ENCODE peak calls at places on chromosomes 4 and X, in eight cellular contexts. One of them, this sample, is unnamed.

GRCh38 chrX:63503541-63503940 is 152.4 kb upstream of the SPIN4 start:
- DNase-seq in tibial artery: no peak
- DNase-seq in heart left ventricle: no peak
- DNase-seq in sigmoid colon: no peak
- DNase-seq in Peyer's patch: no peak
- DNase-seq in naive thymus-derived CD4-positive, alpha-beta T cell: no peak
- DNase-seq in adipocyte: peak; percentile 43
- DNase-seq in DND-41: no peak
- DNase-seq in this sample: no peak

GRCh38 chr4:90328558-90328957 is 201.4 kb downstream of the CCSER1 start:
- DNase-seq in tibial artery: no peak
- DNase-seq in heart left ventricle: peak; percentile 46
- DNase-seq in adipocyte: peak; percentile 83
- DNase-seq in naive thymus-derived CD4-positive, alpha-beta T cell: no peak
- DNase-seq in Peyer's patch: no peak
- DNase-seq in DND-41: no peak
- DNase-seq in sigmoid colon: no peak
- DNase-seq in this sample: no peak

GRCh38 chrX:96440941-96441340 is 243.7 kb upstream of the DIAPH2 start:
- DNase-seq in heart left ventricle: no peak
- DNase-seq in adipocyte: no peak
- DNase-seq in DND-41: no peak
- DNase-seq in tibial artery: peak; percentile 69
- DNase-seq in sigmoid colon: no peak
- DNase-seq in naive thymus-derived CD4-positive, alpha-beta T cell: no peak
- DNase-seq in Peyer's patch: no peak
- DNase-seq in this sample: no peak

GRCh38 chrX:152937236-152937635 is 39.4 kb downstream of the ZNF185 start:
- DNase-seq in naive thymus-derived CD4-positive, alpha-beta T cell: no peak
- DNase-seq in tibial artery: no peak
- DNase-seq in Peyer's patch: no peak
- DNase-seq in heart left ventricle: no peak
- DNase-seq in adipocyte: no peak
- DNase-seq in sigmoid colon: peak; percentile 29
- DNase-seq in DND-41: no peak
- DNase-seq in this sample: no peak

GRCh38 chr4:1204828-1205591 is 32.6 kb upstream of the SPON2 start:
- DNase-seq in sigmoid colon: peak; percentile 64
- DNase-seq in tibial artery: peak; percentile 63
- DNase-seq in Peyer's patch: peak; percentile 88
- DNase-seq in heart left ventricle: peak; percentile 21
- DNase-seq in adipocyte: no peak
- DNase-seq in DND-41: peak; percentile 3
- DNase-seq in naive thymus-derived CD4-positive, alpha-beta T cell: no peak
- DNase-seq in this sample: no peak

GRCh38 chrX:136209016-136209738 is 42.0 kb downstream of the MAP7D3 start:
- DNase-seq in sigmoid colon: peak; percentile 84
- DNase-seq in adipocyte: peak; percentile 57
- DNase-seq in naive thymus-derived CD4-positive, alpha-beta T cell: peak; percentile 34
- DNase-seq in DND-41: peak; percentile 30
- DNase-seq in heart left ventricle: peak; percentile 48
- DNase-seq in Peyer's patch: peak; percentile 67
- DNase-seq in tibial artery: peak; percentile 77
- DNase-seq in this sample: no peak

GRCh38 chr4:152778656-152779512 is 646 bp downstream of the TIGD4 start:
- DNase-seq in adipocyte: peak; percentile 64
- DNase-seq in DND-41: peak; percentile 10
- DNase-seq in Peyer's patch: peak; percentile 55
- DNase-seq in heart left ventricle: no peak
- DNase-seq in tibial artery: no peak
- DNase-seq in sigmoid colon: peak; percentile 66
- DNase-seq in naive thymus-derived CD4-positive, alpha-beta T cell: no peak
- DNase-seq in this sample: no peak

GRCh38 chrX:15988661-15989603 is 134.3 kb upstream of the AP1S2 start:
- DNase-seq in adipocyte: peak; percentile 81
- DNase-seq in sigmoid colon: no peak
- DNase-seq in heart left ventricle: no peak
- DNase-seq in DND-41: no peak
- DNase-seq in tibial artery: no peak
- DNase-seq in Peyer's patch: no peak
- DNase-seq in naive thymus-derived CD4-positive, alpha-beta T cell: no peak
- DNase-seq in this sample: no peak

GRCh38 chrX:327660-328126 is 9.1 kb upstream of the GTPBP6 start:
- DNase-seq in tibial artery: peak; percentile 59
- DNase-seq in naive thymus-derived CD4-positive, alpha-beta T cell: no peak
- DNase-seq in adipocyte: no peak
- DNase-seq in Peyer's patch: no peak
- DNase-seq in DND-41: no peak
- DNase-seq in heart left ventricle: peak; percentile 14
- DNase-seq in sigmoid colon: peak; percentile 61
- DNase-seq in this sample: no peak

GRCh38 chr4:151034829-151035228 is 19.7 kb upstream of the LRBA start:
- DNase-seq in heart left ventricle: no peak
- DNase-seq in adipocyte: no peak
- DNase-seq in sigmoid colon: no peak
- DNase-seq in naive thymus-derived CD4-positive, alpha-beta T cell: no peak
- DNase-seq in tibial artery: no peak
- DNase-seq in DND-41: no peak
- DNase-seq in Peyer's patch: no peak
- DNase-seq in this sample: no peak

GRCh38 chr4:156638925-156639605 is 332.5 kb downstream of the PDGFC start:
- DNase-seq in tibial artery: no peak
- DNase-seq in heart left ventricle: no peak
- DNase-seq in DND-41: no peak
- DNase-seq in naive thymus-derived CD4-positive, alpha-beta T cell: no peak
- DNase-seq in adipocyte: peak; percentile 62
- DNase-seq in sigmoid colon: no peak
- DNase-seq in Peyer's patch: no peak
- DNase-seq in this sample: no peak

GRCh38 chrX:135168533-135168932 is 2.7 kb downstream of the CT55 start:
- DNase-seq in adipocyte: no peak
- DNase-seq in Peyer's patch: no peak
- DNase-seq in heart left ventricle: no peak
- DNase-seq in naive thymus-derived CD4-positive, alpha-beta T cell: no peak
- DNase-seq in tibial artery: no peak
- DNase-seq in DND-41: no peak
- DNase-seq in sigmoid colon: no peak
- DNase-seq in this sample: no peak

GRCh38 chrX:135170468-135170867 is 730 bp downstream of the CT55 start:
- DNase-seq in Peyer's patch: no peak
- DNase-seq in adipocyte: no peak
- DNase-seq in sigmoid colon: no peak
- DNase-seq in tibial artery: no peak
- DNase-seq in naive thymus-derived CD4-positive, alpha-beta T cell: no peak
- DNase-seq in DND-41: no peak
- DNase-seq in heart left ventricle: no peak
- DNase-seq in this sample: no peak

DNA sequence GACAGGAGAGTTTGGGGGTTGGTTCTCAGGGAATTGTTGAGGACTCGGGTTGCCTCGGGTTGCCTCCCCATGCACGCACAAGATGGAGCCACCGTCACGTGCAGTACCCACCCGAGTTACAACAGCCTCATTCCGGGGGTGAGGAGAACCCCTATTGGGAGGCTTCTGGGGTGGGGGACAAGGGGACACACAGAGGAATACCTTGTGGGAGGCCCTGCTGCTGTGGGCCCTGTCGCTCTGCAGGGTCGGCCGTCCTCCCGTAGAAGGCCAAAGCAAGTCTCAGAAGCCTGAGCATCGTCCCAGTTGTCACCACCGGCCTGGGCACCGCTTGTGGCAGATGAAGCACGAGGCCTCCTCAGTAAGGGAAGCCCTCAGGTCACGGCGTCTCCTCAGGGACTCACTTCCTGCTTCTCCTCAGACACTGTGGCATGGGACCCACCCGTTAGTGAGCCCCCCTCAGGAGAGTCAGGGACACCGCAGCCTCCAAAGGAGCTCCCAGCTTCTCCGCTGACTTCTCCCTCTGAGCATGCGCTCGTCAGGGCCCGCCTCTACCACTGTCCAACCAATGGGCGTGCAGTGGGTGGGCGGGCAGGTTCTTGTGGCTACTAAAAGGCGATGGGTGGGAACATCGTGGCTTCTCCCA is at the start of gene CT55:
- DNase-seq in Peyer's patch: no peak
- DNase-seq in adipocyte: no peak
- DNase-seq in heart left ventricle: no peak
- DNase-seq in sigmoid colon: no peak
- DNase-seq in DND-41: no peak
- DNase-seq in naive thymus-derived CD4-positive, alpha-beta T cell: no peak
- DNase-seq in tibial artery: no peak
- DNase-seq in this sample: no peak
- H3K27me3 ChIP-seq in Peyer's patch: no peaks in the 10 kb centered on the region
- H3K27me3 ChIP-seq in adipocyte: peaks cover 4% of the 10 kb centered on the region
- H3K27me3 ChIP-seq in heart left ventricle: no peaks in the 10 kb centered on the region
- H3K27me3 ChIP-seq in sigmoid colon: no peaks in the 10 kb centered on the region
- H3K27me3 ChIP-seq in DND-41: no peaks in the 10 kb centered on the region
- H3K27me3 ChIP-seq in naive thymus-derived CD4-positive, alpha-beta T cell: no peaks in the 10 kb centered on the region
- H3K27me3 ChIP-seq in tibial artery: no peaks in the 10 kb centered on the region
- H3K27me3 ChIP-seq in this sample: no peaks in the 10 kb centered on the region

DNA sequence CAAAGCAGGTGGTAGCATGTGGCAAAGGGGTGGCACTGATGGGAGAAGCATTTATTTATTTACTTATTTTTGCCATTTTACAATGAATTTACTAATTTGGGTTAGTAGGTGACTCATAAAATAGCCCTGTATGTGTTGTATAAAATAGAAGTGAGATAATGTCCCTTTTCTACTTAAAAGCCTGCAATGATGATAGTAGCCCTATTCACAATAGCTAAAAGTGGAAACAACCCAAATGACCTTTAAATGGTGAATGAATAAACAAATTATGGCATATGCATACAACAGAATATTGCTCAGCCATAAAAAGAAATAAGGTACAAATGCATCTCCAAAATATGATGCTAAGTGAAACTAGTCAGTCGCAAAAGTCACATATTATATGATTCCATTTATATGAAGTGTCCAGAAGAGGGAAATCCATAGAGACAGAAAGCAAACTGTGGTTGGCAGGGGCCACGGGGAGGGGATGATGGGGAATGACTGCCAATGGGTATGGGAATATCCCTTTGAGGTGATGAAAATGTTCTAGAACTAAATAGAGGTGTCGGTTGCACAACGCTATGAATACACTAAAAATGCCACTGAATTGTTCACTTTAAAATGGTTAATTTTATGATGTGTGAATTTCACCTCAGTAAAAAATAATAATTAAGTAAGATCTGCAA is 35.8 kb upstream of the FAM9C start:
- DNase-seq in tibial artery: no peak
- DNase-seq in naive thymus-derived CD4-positive, alpha-beta T cell: no peak
- DNase-seq in heart left ventricle: no peak
- DNase-seq in DND-41: no peak
- DNase-seq in Peyer's patch: no peak
- DNase-seq in sigmoid colon: no peak
- DNase-seq in adipocyte: no peak
- DNase-seq in this sample: no peak
- H3K4me1 ChIP-seq in tibial artery: peaks cover 10% of the 10 kb centered on the region
- H3K4me1 ChIP-seq in naive thymus-derived CD4-positive, alpha-beta T cell: peaks cover 90% of the 10 kb centered on the region
- H3K4me1 ChIP-seq in heart left ventricle: peaks cover 3% of the 10 kb centered on the region
- H3K4me1 ChIP-seq in DND-41: peaks cover 87% of the 10 kb centered on the region
- H3K4me1 ChIP-seq in Peyer's patch: peaks cover 19% of the 10 kb centered on the region
- H3K4me1 ChIP-seq in sigmoid colon: peaks cover 6% of the 10 kb centered on the region
- H3K4me1 ChIP-seq in adipocyte: peaks cover 19% of the 10 kb centered on the region
- H3K4me1 ChIP-seq in this sample: no peaks in the 10 kb centered on the region

DNA sequence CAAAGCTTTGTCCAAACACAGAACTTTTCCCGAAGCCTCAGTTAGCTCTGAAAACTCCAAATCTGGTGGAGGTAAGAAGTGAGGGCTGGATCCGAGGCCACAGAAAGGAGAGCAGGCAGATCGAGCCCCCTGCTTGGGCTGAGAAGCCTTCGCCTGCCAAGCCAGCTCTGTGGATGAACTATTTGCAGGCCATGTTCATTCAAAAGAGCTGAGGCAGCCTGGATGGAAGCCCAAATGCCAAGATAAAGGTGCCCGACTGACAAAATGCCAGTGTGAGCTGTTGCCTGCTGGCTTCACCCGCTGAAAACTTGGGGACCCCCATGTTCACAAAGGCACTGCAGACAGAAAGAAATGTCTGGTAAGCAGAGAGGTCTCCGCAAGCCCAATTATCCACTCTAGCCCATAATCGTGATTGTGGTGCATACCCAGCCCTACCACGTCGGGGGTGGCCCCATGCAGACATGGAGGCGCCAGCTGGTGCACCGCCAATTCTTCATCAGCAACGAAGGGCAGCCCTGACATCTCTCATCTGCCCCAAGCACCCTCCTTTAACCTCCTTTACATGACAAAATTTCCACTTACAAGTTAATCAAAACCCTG is 13.0 kb upstream of the SMIM20 start:
- DNase-seq in sigmoid colon: no peak
- DNase-seq in naive thymus-derived CD4-positive, alpha-beta T cell: no peak
- DNase-seq in heart left ventricle: peak; percentile 40
- DNase-seq in DND-41: no peak
- DNase-seq in tibial artery: no peak
- DNase-seq in adipocyte: no peak
- DNase-seq in Peyer's patch: no peak
- DNase-seq in this sample: no peak
- H3K27me3 ChIP-seq in sigmoid colon: no peaks in the 10 kb centered on the region
- H3K27me3 ChIP-seq in naive thymus-derived CD4-positive, alpha-beta T cell: no peaks in the 10 kb centered on the region
- H3K27me3 ChIP-seq in heart left ventricle: no peaks in the 10 kb centered on the region
- H3K27me3 ChIP-seq in DND-41: no peaks in the 10 kb centered on the region
- H3K27me3 ChIP-seq in tibial artery: no peaks in the 10 kb centered on the region
- H3K27me3 ChIP-seq in adipocyte: peaks cover 4% of the 10 kb centered on the region
- H3K27me3 ChIP-seq in Peyer's patch: no peaks in the 10 kb centered on the region
- H3K27me3 ChIP-seq in this sample: no peaks in the 10 kb centered on the region

GRCh38 chr4:56907009-56907408 is 691 bp upstream of the REST start:
- DNase-seq in adipocyte: no peak
- DNase-seq in DND-41: no peak
- DNase-seq in naive thymus-derived CD4-positive, alpha-beta T cell: peak; percentile 24
- DNase-seq in sigmoid colon: no peak
- DNase-seq in Peyer's patch: peak; percentile 48
- DNase-seq in heart left ventricle: no peak
- DNase-seq in tibial artery: no peak
- DNase-seq in this sample: no peak
- H3K4me1 ChIP-seq in adipocyte: peaks cover 36% of the 10 kb centered on the region
- H3K4me1 ChIP-seq in DND-41: peaks cover 36% of the 10 kb centered on the region
- H3K4me1 ChIP-seq in naive thymus-derived CD4-positive, alpha-beta T cell: peaks cover 27% of the 10 kb centered on the region
- H3K4me1 ChIP-seq in sigmoid colon: peaks cover 29% of the 10 kb centered on the region
- H3K4me1 ChIP-seq in Peyer's patch: peaks cover 30% of the 10 kb centered on the region
- H3K4me1 ChIP-seq in heart left ventricle: peaks cover 22% of the 10 kb centered on the region
- H3K4me1 ChIP-seq in tibial artery: peaks cover 18% of the 10 kb centered on the region
- H3K4me1 ChIP-seq in this sample: peaks cover 34% of the 10 kb centered on the region

GRCh38 chr4:80184791-80185756 is 12.2 kb upstream of the PRDM8 start:
- DNase-seq in Peyer's patch: peak; percentile 56
- DNase-seq in adipocyte: no peak
- DNase-seq in tibial artery: no peak
- DNase-seq in naive thymus-derived CD4-positive, alpha-beta T cell: peak; percentile 16
- DNase-seq in heart left ventricle: no peak
- DNase-seq in DND-41: peak; percentile 58
- DNase-seq in sigmoid colon: peak; percentile 76
- DNase-seq in this sample: peak; percentile 89
- H3K27me3 ChIP-seq in Peyer's patch: peaks cover 4% of the 10 kb centered on the region
- H3K27me3 ChIP-seq in adipocyte: no peaks in the 10 kb centered on the region
- H3K27me3 ChIP-seq in tibial artery: peaks cover 27% of the 10 kb centered on the region
- H3K27me3 ChIP-seq in naive thymus-derived CD4-positive, alpha-beta T cell: no peaks in the 10 kb centered on the region
- H3K27me3 ChIP-seq in heart left ventricle: peaks cover 14% of the 10 kb centered on the region
- H3K27me3 ChIP-seq in DND-41: no peaks in the 10 kb centered on the region
- H3K27me3 ChIP-seq in sigmoid colon: no peaks in the 10 kb centered on the region
- H3K27me3 ChIP-seq in this sample: no peaks in the 10 kb centered on the region

This sample was measured in esophagus muscularis mucosa.